ENCODE peak calls at places on chromosomes 13 and 19, in six cellular contexts. J is lung, A is heart right ventricle, B is astrocyte of the spinal cord, U is kidney, Q is uterus. V is an unnamed sample.

GRCh38 chr13:49926019-49926418 is 10.1 kb downstream of the SPRYD7 start:
- DNase-seq in A (no peak), Q (no peak), B (no peak), U (no peak), J (no peak), V (no peak)

GRCh38 chr19:36051236-36051635 is 2.8 kb downstream of the THAP8 start:
- DNase-seq in B (no peak), Q (no peak), J (no peak), A (no peak), U (no peak), V (no peak)

GRCh38 chr13:47291116-47291656 is 394.3 kb upstream of the HTR2A start:
- DNase-seq in U (no peak), B (no peak), Q (no peak), A (no peak), J (no peak), V (no peak)

GRCh38 chr13:30142502-30143211 is 164.7 kb downstream of the KATNAL1 start:
- DNase-seq in B (peak), Q (peak), A (no peak), J (no peak), U (no peak), V (no peak)

GRCh38 chr13:44075113-44075512 is 195.4 kb downstream of the LACC1 start:
- DNase-seq in Q (no peak), U (no peak), J (no peak), B (no peak), A (no peak), V (no peak)

GRCh38 chr13:51585696-51586095 is 1.4 kb downstream of the WDFY2 start:
- DNase-seq in Q (no peak), A (no peak), U (no peak), B (peak), J (no peak), V (no peak)

GRCh38 chr19:55673465-55673864 is 1.6 kb upstream of the EPN1 start:
- DNase-seq in J (no peak), Q (no peak), A (no peak), U (peak), B (no peak), V (no peak)

GRCh38 chr19:7527516-7528191 is 5.2 kb downstream of the MCOLN1 start:
- DNase-seq in B (no peak), A (no peak), U (peak), J (no peak), Q (no peak), V (no peak)

GRCh38 chr19:2983351-2984195 is 6.2 kb downstream of the TLE6 start:
- DNase-seq in A (peak), U (peak), J (no peak), B (peak), Q (peak), V (no peak)

GRCh38 chr13:74423434-74423833 is 289.2 kb upstream of the KLF12 start:
- DNase-seq in A (no peak), Q (no peak), J (no peak), B (no peak), U (no peak), V (no peak)

GRCh38 chr19:54792814-54793213 is 10.6 kb upstream of the KIR2DL4 start:
- DNase-seq in J (no peak), U (no peak), A (no peak), Q (no peak), B (no peak), V (no peak)

GRCh38 chr19:30630289-30631034 is 258.3 kb downstream of the ZNF536 start:
- DNase-seq in A (no peak), B (no peak), Q (no peak), J (no peak), U (no peak), V (peak)

GRCh38 chr19:45117167-45117594 is 24.2 kb downstream of the PPP1R37 start:
- DNase-seq in U (no peak), J (no peak), A (no peak), Q (no peak), B (no peak), V (no peak)

GRCh38 chr19:11373166-11373884 is 1.1 kb upstream of the SWSAP1 start:
- DNase-seq in U (no peak), J (no peak), Q (no peak), B (no peak), A (no peak), V (no peak)
- H3K4me3 ChIP-seq in U (no peak), J (no peak), Q (no peak), B (no peak), A (no peak), V (peak)

GRCh38 chr13:113121928-113122420 is 625 bp upstream of the F10 start:
- DNase-seq in U (peak), B (no peak), Q (no peak), A (no peak), J (no peak), V (no peak)
- H3K4me3 ChIP-seq in U (no peak), B (no peak), Q (no peak), A (peak), J (no peak), V (no peak)

DNA sequence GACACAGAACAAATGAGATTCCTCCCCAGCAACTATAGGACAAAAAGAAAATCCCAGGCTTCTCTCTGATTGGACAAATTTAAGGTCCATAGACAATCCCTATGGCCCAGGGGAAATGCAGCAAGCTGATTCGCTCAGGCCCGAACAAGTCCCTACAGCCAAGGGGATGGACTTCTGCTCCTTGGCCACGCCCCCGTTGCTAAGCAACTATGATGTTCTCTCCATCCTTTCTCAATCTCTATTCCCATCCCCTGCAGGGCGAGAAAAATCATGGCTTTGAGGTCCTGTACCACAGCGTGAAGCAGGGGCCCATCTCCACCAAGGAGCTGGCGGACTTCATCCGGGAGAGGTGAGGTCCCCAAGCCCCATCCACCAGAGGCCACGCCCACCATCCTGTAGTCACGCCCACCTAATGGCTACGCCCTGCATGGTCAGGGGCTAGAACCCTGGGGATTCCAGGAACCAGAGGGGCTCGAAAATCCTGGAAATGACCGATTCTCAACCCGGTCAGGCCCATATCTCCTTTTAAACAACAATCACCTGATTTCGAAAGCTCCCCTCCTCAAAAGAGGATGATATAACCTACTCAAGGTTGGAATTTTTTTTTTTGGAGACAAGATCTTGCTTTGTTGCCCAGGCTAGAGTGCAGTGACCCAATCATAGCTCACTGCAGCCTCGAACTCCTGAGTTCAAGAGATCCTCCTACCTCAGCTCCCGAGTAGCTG is 11.4 kb downstream of the FCHO1 start:
- DNase-seq in U (no peak), Q (no peak), A (no peak), B (peak), J (no peak), V (no peak)
- H3K4me3 ChIP-seq in U (no peak), Q (no peak), A (no peak), B (no peak), J (no peak), V (no peak)

DNA sequence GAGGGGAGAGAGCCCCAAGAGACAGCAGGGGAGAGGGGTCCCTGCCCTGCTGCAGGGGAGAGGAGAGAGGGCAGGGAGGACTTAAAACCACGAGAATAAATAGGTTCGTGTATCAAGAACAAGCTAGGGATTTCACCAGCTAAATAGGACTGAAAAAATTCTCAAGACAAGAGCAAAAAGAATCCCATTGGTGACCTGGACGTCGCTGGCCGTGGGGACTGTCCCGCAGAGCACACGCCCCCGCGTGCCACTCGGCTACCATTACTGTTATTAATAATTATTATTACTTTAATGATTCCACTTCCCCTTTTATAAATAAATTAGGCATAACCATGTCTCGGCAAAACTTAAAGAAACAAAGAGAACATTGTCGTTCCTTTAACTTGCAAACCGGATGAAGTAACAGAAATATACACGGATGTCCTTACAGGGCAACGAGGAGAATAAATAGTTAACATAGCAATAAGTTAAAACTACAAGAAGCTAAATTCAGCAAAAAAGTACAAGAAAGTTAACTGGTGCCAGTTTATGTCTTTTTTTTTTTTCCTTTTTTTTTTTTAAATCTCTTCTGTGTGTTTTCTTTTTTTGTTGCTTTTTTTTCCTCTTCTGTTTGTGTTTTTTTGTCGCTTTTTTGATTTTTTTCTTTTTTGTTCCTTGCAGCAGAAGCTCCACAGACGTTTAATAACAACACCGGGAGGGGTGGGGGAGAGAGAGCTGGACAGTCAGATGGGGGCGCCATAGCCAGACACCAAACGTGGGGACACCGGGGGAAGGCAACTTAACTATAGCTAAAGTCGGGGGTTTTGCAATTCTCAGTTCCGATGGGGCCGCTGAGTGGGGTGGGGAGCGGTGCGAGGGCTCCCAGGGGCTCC is 16.7 kb downstream of the PRKCSH start:
- DNase-seq in U (no peak), Q (no peak), A (no peak), J (no peak), B (no peak), V (no peak)
- H3K4me3 ChIP-seq in U (no peak), Q (no peak), A (peak), J (no peak), B (no peak), V (no peak)

DNA sequence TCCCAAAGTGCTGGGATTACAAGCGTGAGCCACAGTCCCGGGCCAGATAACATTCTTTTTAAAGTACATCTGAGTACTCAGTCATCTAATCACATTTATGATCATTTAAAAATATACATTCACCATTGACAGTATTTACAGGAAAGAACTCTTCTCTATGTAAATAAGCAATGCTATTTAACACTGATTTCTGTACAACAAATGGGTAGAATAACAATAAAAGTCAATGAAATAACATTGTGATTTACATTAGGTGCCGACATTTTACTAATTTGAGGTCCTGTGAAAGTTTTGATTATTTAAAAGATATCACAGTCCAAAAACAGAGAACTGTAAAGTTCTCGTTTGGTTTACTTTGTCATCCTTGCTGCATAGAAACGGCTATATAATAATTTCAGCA is 1763.7 kb downstream of the SLITRK1 start:
- DNase-seq in U (no peak), A (no peak), J (no peak), B (no peak), Q (no peak), V (no peak)
- H3K4me3 ChIP-seq in U (no peak), A (no peak), J (no peak), B (no peak), Q (no peak), V (no peak)

GRCh38 chr19:8840708-8841107 is 8.5 kb downstream of the MBD3L1 start:
- DNase-seq in A (no peak), B (no peak), U (no peak), Q (no peak), J (no peak), V (no peak)
- H3K4me3 ChIP-seq in A (no peak), B (no peak), U (no peak), Q (no peak), J (no peak), V (no peak)

GRCh38 chr19:19510432-19510831 is 4.9 kb downstream of the TSSK6 start:
- DNase-seq in Q (no peak), A (no peak), U (no peak), B (no peak), J (no peak), V (no peak)

GRCh38 chr19:19515764-19516519 is at the start of gene NDUFA13:
- DNase-seq in U (peak), J (peak), B (peak), Q (peak), A (peak), V (peak)

GRCh38 chr19:19514215-19514633 is 1.1 kb downstream of the TSSK6 start:
- DNase-seq in Q (peak), A (peak), B (peak), U (peak), J (peak), V (no peak)

GRCh38 chr19:19514881-19515763 is at the start of gene TSSK6:
- DNase-seq in B (no peak), J (no peak), U (peak), Q (no peak), A (no peak), V (no peak)

GRCh38 chr19:19513671-19514070 is 1.7 kb downstream of the TSSK6 start:
- DNase-seq in J (no peak), A (no peak), B (no peak), Q (no peak), U (no peak), V (no peak)
- H3K4me3 ChIP-seq in J (no peak), A (peak), B (no peak), Q (no peak), U (no peak), V (no peak)

GRCh38 chr19:50567882-50568281 is 353 bp downstream of the LRRC4B start:
- DNase-seq in A (no peak), J (no peak), Q (no peak), U (no peak), B (no peak), V (no peak)
- H3K4me3 ChIP-seq in A (peak), J (no peak), Q (peak), U (no peak), B (no peak), V (no peak)

DNA sequence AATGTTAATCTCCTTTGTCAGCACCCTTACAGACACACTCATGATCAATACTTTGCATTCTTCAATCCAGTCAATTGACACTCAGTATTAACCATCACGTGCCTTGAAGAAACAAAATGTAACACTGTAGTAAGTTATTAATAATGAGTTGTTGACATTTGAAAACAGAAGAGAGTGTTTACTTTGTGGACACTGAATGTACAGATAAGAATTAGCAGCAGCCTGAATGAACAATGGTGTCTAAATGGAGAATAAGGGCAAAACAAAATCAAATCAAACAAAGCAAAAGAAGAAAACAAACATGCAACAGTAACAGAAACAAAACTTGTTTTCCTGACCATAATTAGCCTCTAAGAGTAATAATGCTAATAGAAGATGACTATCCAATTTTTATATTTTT is 1191.1 kb upstream of the MIR17HG start:
- DNase-seq in J (no peak), U (no peak), B (no peak), A (no peak), Q (no peak), V (peak)
- H3K4me3 ChIP-seq in J (no peak), U (no peak), B (no peak), A (no peak), Q (no peak), V (no peak)

GRCh38 chr19:1273263-1274041 is 1.9 kb upstream of the FAM174C start:
- DNase-seq in Q (no peak), U (no peak), B (no peak), A (peak), J (no peak), V (no peak)

GRCh38 chr19:1272423-1273262 is 2.7 kb upstream of the FAM174C start:
- DNase-seq in J (no peak), U (no peak), B (no peak), A (no peak), Q (no peak), V (no peak)

GRCh38 chr19:1270854-1271527 is 1.9 kb downstream of the CIRBP start:
- DNase-seq in U (no peak), Q (no peak), A (no peak), B (no peak), J (no peak), V (no peak)

GRCh38 chr19:1270168-1270853 is 1.2 kb downstream of the CIRBP start:
- DNase-seq in Q (no peak), U (no peak), A (no peak), J (no peak), B (no peak), V (no peak)

DNA sequence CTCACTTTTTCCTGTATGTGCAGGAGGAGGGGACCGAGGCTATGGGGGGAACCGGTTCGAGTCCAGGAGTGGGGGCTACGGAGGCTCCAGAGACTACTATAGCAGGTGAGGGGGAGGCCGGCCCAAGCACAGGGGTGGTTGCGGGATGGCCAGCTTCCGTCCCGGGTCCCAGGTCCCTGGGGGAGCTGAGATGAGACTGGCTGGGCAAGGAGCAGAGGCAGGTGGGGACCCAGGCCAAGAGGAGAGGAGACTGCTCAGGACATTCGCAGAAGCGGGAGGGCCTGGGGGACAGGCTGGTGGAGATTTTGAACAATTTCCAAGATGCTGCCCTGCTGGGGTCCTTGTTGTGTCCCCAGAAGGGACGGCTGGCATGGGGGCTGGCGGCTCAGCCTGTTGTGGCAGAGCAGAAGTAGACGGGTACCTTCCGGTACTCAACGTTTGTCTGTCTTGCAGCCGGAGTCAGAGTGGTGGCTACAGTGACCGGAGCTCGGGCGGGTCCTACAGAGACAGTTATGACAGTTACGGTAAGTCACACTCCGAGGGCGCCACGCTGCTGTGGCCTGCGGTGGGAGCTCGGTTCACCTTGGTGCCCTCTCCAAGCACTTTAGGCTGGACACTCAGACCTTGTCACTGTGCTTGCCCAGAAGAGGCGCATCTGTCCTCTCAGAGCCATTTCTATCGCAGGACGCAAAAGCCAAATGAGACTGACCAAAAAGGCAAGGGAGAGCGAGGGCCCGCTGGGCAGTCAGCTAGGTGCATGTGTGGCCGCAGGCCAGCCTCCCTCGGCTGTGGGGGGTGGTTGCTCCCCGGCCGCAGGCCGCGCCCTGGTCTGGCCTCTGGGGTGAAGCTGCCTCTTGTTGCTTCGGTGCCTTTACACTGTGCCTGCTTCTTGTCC is 2.6 kb downstream of the CIRBP start:
- DNase-seq in U (no peak), B (no peak), J (no peak), A (peak), Q (no peak), V (no peak)
- H3K4me3 ChIP-seq in U (peak), B (no peak), J (no peak), A (peak), Q (no peak), V (peak)

V was measured in LNCaP clone FGC.